ENCODE peak calls at places on chromosome 21, in four cellular contexts. S, D, W and N are unnamed samples.

GRCh38 chr21:42583150-42583991 is 69.7 kb downstream of the SLC37A1 start:
- DNase-seq in W (no peak), S (no peak), D (no peak), N (no peak)

GRCh38 chr21:33380483-33380998 is 22.7 kb upstream of the IFNGR2 start:
- DNase-seq in S (peak), W (peak), D (peak), N (peak)

GRCh38 chr21:14691924-14692323 is 145.8 kb upstream of the SAMSN1 start:
- DNase-seq in S (no peak), D (no peak), W (no peak), N (no peak)

GRCh38 chr21:14850394-14850793 is 214.4 kb downstream of the NRIP1 start:
- DNase-seq in D (no peak), S (no peak), W (no peak), N (no peak)

GRCh38 chr21:29640233-29640554 is 299.6 kb downstream of the GRIK1 start:
- DNase-seq in W (no peak), S (no peak), D (no peak), N (no peak)

GRCh38 chr21:40696246-40696645 is 150.7 kb downstream of the DSCAM start:
- DNase-seq in W (no peak), S (no peak), D (peak), N (no peak)

GRCh38 chr21:27787046-27787445 is 820.2 kb upstream of the ADAMTS5 start:
- DNase-seq in S (no peak), D (peak), W (no peak), N (no peak)

GRCh38 chr21:46264690-46265144 is 20.7 kb downstream of the MCM3AP start:
- DNase-seq in D (no peak), S (no peak), W (no peak), N (no peak)

GRCh38 chr21:35020902-35021301 is 28.2 kb downstream of the RUNX1 start:
- DNase-seq in D (peak), S (no peak), W (no peak), N (no peak)

GRCh38 chr21:36211660-36212512 is 55.3 kb downstream of the DOP1B start:
- DNase-seq in S (no peak), W (no peak), D (peak), N (peak)

GRCh38 chr21:23131177-23131576 is 2133.0 kb downstream of the NCAM2 start:
- DNase-seq in D (no peak), W (no peak), S (no peak), N (peak)

GRCh38 chr21:29245104-29245643 is 53.5 kb upstream of the BACH1 start:
- DNase-seq in S (no peak), D (no peak), W (no peak), N (no peak)

GRCh38 chr21:29928537-29928936 is 11.3 kb downstream of the GRIK1 start:
- DNase-seq in W (no peak), S (no peak), D (no peak), N (no peak)

GRCh38 chr21:37580690-37581089 is 214.1 kb downstream of the DYRK1A start:
- DNase-seq in S (no peak), D (no peak), W (no peak), N (no peak)
- TF ChIP-seq CTCF in S (no peak), D (no peak), W (no peak), N (no peak)

DNA sequence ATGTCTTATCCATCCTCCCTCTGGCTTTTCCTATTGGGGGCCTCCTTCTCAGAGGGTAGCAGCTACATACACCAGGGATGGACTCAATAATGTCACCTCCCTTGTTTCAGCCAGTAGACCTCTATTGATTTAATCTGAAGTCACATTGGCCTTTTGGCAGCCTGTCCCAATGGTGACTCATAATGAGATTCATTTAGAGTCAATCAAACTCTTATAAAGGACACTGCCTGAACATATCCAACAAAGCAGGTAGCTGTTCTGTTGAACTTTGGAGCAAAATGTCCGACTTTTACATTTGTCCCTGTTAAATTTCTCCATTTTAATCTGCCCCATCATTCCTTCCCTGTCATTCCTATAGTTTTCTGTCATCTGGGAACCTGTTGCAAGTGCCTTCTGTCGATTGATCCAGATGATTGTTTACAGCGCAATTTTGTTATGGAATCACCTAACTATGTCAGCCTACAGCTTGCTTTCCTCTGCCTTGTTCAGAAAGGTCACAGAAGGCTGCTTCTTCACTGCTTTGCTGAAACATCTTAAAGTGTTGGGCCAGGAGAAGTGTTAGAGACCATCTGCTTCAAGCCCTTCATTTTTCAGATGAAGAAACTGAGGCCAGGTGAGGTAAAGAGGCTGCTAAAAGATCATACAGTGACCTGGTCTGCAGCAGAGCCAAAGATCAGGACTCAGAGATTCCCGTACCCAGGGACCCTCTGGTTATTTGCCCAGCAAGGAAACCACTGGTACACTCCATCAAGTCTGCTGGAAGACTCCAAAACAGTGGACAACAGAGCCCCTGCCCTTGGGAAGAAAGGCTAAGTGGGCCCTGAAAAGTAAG is 106.0 kb downstream of the ETS2 start:
- DNase-seq in D (no peak), S (no peak), W (no peak), N (no peak)
- H3K27ac ChIP-seq in D (peak), S (peak), W (peak), N (peak)

GRCh38 chr21:44750675-44751025 is 39.3 kb upstream of the TSPEAR start:
- DNase-seq in W (no peak), D (no peak), S (no peak), N (no peak)

GRCh38 chr21:44751799-44752636 is 40.6 kb upstream of the TSPEAR start:
- DNase-seq in D (no peak), W (no peak), S (no peak), N (no peak)

GRCh38 chr21:44751186-44751798 is 39.9 kb upstream of the TSPEAR start:
- DNase-seq in S (no peak), W (no peak), D (no peak), N (no peak)

GRCh38 chr21:44753357-44753756 is 42.0 kb upstream of the TSPEAR start:
- DNase-seq in W (no peak), S (no peak), D (no peak), N (no peak)

DNA sequence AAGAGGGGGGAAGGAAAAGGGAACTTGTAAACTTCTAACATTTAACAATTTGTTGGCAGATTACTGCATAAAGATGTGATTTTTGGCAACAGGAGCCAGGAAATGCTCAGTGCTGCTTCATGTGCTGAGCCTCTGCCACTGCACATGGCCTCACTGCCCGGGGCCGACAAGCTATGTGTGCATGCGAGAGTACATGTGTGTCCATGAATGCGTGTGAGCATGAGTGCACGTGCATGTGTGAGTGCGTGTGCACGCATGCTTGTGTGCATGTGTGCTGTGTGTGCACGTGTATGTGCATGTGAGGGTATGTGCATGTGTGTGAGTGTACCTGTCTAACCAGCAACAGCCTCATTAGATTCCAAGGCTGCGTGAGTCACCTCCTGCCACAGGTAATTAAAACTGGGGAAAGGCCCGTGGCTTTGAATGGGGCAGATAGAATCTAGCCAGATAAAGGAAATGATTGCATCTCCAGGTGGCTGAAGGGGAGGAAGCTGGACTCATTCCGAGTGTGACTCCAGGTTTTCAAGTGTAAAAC is 41.4 kb upstream of the TSPEAR start:
- DNase-seq in D (peak), S (no peak), W (no peak), N (peak)
- TF ChIP-seq CTCF in D (peak), S (no peak), W (no peak), N (peak)

DNA sequence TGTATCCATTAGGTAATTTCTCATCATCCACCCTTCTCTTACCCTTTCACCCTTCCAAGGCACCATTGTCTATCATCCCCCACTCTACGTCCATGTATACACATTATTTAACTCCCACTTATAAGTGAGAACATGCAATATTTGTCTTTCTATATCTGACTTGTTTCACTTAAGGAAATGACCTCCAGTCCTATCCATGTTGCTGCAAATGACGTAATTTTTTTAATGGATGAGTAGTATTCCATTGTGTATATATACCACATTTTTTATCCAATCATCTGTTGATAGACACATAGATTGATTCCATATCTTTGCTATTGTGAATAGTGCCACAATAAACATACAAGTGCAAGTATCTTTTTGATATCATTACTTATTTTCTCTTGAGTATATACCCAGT is 322.9 kb upstream of the CXADR start:
- DNase-seq in D (no peak), W (no peak), S (no peak), N (no peak)
- H3K27ac ChIP-seq in D (no peak), W (no peak), S (no peak), N (no peak)

GRCh38 chr21:32360401-32360981 is 32.3 kb downstream of the URB1 start:
- DNase-seq in S (no peak), W (no peak), D (peak), N (no peak)

GRCh38 chr21:32364801-32365200 is 28.0 kb downstream of the URB1 start:
- DNase-seq in S (no peak), W (no peak), D (no peak), N (no peak)

GRCh38 chr21:32356874-32357395 is 35.9 kb downstream of the URB1 start:
- DNase-seq in S (no peak), D (no peak), W (no peak), N (no peak)

GRCh38 chr21:32364387-32364786 is 28.4 kb downstream of the URB1 start:
- DNase-seq in D (no peak), W (peak), S (no peak), N (no peak)

DNA sequence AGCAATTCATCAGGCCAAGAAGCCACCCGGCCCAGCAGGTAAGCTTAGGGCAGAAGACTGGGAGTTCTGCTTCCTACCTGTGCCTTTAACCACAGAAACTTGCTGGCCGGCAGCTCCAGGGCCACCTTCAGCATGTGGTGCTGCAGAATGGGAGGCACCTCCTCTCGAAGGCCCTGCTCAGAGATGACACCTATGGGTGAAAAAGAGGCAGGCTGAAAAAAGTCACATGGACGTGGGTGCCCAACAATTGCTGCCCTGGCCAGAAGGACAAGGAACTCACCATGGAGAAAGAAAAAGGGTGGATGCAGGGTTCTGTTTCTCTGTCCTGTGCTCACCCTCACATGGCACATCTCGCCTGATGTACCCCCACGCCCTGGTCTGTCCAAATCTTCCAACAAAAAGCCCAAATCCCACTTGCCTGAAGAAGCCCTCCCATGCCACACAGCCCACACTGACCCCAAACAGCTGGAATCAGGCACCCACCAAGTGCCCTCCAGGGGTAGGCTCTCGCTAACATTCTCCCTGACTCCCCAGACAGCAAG is 33.0 kb downstream of the URB1 start:
- DNase-seq in D (peak), W (no peak), S (no peak), N (no peak)
- TF ChIP-seq CTCF in D (peak), W (no peak), S (no peak), N (no peak)

GRCh38 chr21:19261731-19262367 is 858.3 kb upstream of the TMPRSS15 start:
- DNase-seq in D (no peak), W (no peak), S (no peak), N (no peak)
- H3K27ac ChIP-seq in D (no peak), W (no peak), S (no peak), N (no peak)